ENCODE peak calls at places on chromosomes 2 and 18, in five cellular contexts. O is WTC11; N is posterior cingulate gyrus; F is NCI-H146; W is naive thymus-derived CD8-positive, alpha-beta T cell. H is an unnamed sample.

GRCh38 chr2:36468463-36469266 is 113.1 kb downstream of the CRIM1 start:
- DNase-seq in N (no peak), O (no peak), W (no peak), F (no peak), H (no peak)

GRCh38 chr2:73359915-73360697 is 25.5 kb upstream of the ALMS1 start:
- DNase-seq in O (no peak), F (no peak), W (no peak), N (no peak), H (no peak)

GRCh38 chr2:216768908-216769401 is 73.6 kb upstream of the IGFBP5 start:
- DNase-seq in O (peak; percentile 31), F (no peak), W (no peak), N (no peak), H (no peak)

GRCh38 chr2:100200985-100201384 is 58.6 kb upstream of the AFF3 start:
- DNase-seq in W (no peak), O (no peak), F (no peak), N (no peak), H (no peak)

GRCh38 chr18:12121175-12122095 is 27.8 kb downstream of the ANKRD62 start:
- DNase-seq in O (peak; percentile 52), W (no peak), N (no peak), F (no peak), H (no peak)

GRCh38 chr2:12602661-12603060 is 114.1 kb upstream of the TRIB2 start:
- DNase-seq in N (no peak), W (no peak), O (no peak), F (no peak), H (no peak)

GRCh38 chr18:27500531-27500930 is 315.4 kb upstream of the CHST9 start:
- DNase-seq in F (no peak), N (no peak), W (no peak), O (no peak), H (no peak)

GRCh38 chr2:195021704-195022513 is 635.1 kb upstream of the SLC39A10 start:
- DNase-seq in W (no peak), O (no peak), N (no peak), F (no peak), H (no peak)